ENCODE peak calls at places on chromosomes 5 and 9, in ten cellular contexts. K is tibial nerve, M is transverse colon, G is vagina, L is spleen, O is ovary, N is body of pancreas, J is A549, W is HCT116, S is heart left ventricle. V is an unnamed sample. For H3K4me1, the result is how much of the 10 kb centered on the place peaks cover.

GRCh38 chr5:73592546-73592945 is 27.0 kb downstream of the UTP15 start:
- DNase-seq in K (no peak), M (no peak), G (no peak), L (no peak), O (no peak), N (no peak), J (no peak), W (no peak), S (no peak), V (no peak)

GRCh38 chr5:94113-94892 is 2.3 kb downstream of the PLEKHG4B start:
- DNase-seq in K (no peak), M (no peak), G (peak), L (no peak), O (no peak), N (no peak), J (no peak), W (no peak), S (no peak), V (no peak)

GRCh38 chr5:113061851-113062631 is 85.4 kb downstream of the DCP2 start:
- DNase-seq in K (no peak), M (no peak), G (no peak), L (no peak), O (no peak), N (no peak), J (no peak), W (no peak), S (no peak), V (no peak)

GRCh38 chr9:9387511-9388115 is 1225.2 kb downstream of the PTPRD start:
- DNase-seq in K (no peak), M (no peak), G (no peak), L (no peak), O (no peak), N (no peak), J (no peak), W (no peak), S (no peak), V (no peak)

GRCh38 chr9:110443146-110443877 is 105.6 kb upstream of the TXNDC8 start:
- DNase-seq in K (no peak), M (no peak), G (no peak), L (no peak), O (no peak), N (no peak), J (no peak), W (no peak), S (no peak), V (no peak)

GRCh38 chr5:43152946-43153345 is 32.2 kb downstream of the ZNF131 start:
- DNase-seq in K (no peak), M (no peak), G (no peak), L (no peak), O (no peak), N (no peak), J (no peak), W (no peak), S (no peak), V (no peak)

GRCh38 chr5:2206244-2207108 is 323.8 kb upstream of the IRX4 start:
- DNase-seq in K (no peak), M (no peak), G (peak), L (no peak), O (no peak), N (no peak), J (no peak), W (no peak), S (no peak), V (no peak)

GRCh38 chr9:137057545-137057944 is 3.7 kb upstream of the ENTPD2 start:
- DNase-seq in K (no peak), M (no peak), G (no peak), L (no peak), O (no peak), N (no peak), J (no peak), W (no peak), S (no peak), V (no peak)

GRCh38 chr5:174172104-174172965 is 126.8 kb downstream of the NSG2 start:
- DNase-seq in K (no peak), M (no peak), G (peak), L (no peak), O (no peak), N (no peak), J (no peak), W (no peak), S (no peak), V (no peak)

GRCh38 chr5:161614342-161614741 is 67.8 kb upstream of the GABRB2 start:
- DNase-seq in K (no peak), M (no peak), G (no peak), L (no peak), O (no peak), N (no peak), J (no peak), W (no peak), S (no peak), V (no peak)

GRCh38 chr9:18720691-18721090 is 246.7 kb downstream of the ADAMTSL1 start:
- DNase-seq in K (no peak), M (no peak), G (no peak), L (no peak), O (no peak), N (no peak), J (no peak), W (no peak), S (no peak), V (no peak)

GRCh38 chr9:34253460-34253837 is 74.6 kb downstream of the UBAP1 start:
- DNase-seq in K (no peak), M (no peak), G (no peak), L (no peak), O (peak), N (no peak), J (no peak), W (no peak), S (peak), V (no peak)

GRCh38 chr9:84163227-84163626 is 177.3 kb downstream of the SLC28A3 start:
- DNase-seq in K (no peak), M (no peak), G (no peak), L (no peak), O (no peak), N (no peak), J (no peak), W (no peak), S (no peak), V (no peak)

GRCh38 chr5:108728566-108729305 is 19.0 kb upstream of the FER start:
- DNase-seq in K (no peak), M (no peak), G (no peak), L (no peak), O (no peak), N (no peak), J (no peak), W (no peak), S (no peak), V (no peak)

GRCh38 chr9:122254761-122255160 is 9.9 kb downstream of the RBM18 start:
- DNase-seq in K (no peak), M (no peak), G (no peak), L (no peak), O (no peak), N (no peak), J (no peak), W (no peak), S (no peak), V (no peak)

GRCh38 chr5:32217886-32218396 is 43.8 kb upstream of the GOLPH3 start:
- DNase-seq in K (no peak), M (peak), G (no peak), L (no peak), O (no peak), N (peak), J (no peak), W (no peak), S (peak), V (peak)

GRCh38 chr9:126301985-126302603 is 24.5 kb upstream of the MVB12B start:
- DNase-seq in K (peak), M (peak), G (peak), L (no peak), O (no peak), N (peak), J (peak), W (peak), S (peak), V (peak)

GRCh38 chr5:61637566-61637965 is 305.5 kb downstream of the ZSWIM6 start:
- DNase-seq in K (no peak), M (no peak), G (no peak), L (no peak), O (no peak), N (no peak), J (no peak), W (no peak), S (no peak), V (no peak)

GRCh38 chr5:579211-579610 is 32.9 kb upstream of the CEP72 start:
- DNase-seq in K (no peak), M (no peak), G (no peak), L (no peak), O (no peak), N (no peak), J (no peak), W (no peak), S (no peak), V (no peak)

GRCh38 chr9:127796225-127796813 is 6.4 kb upstream of the FPGS start:
- DNase-seq in K (no peak), M (no peak), G (no peak), L (no peak), O (peak), N (peak), J (no peak), W (no peak), S (peak), V (no peak)

GRCh38 chr5:54671111-54671531 is 153.6 kb downstream of the SNX18 start:
- DNase-seq in K (no peak), M (no peak), G (no peak), L (no peak), O (no peak), N (peak), J (no peak), W (no peak), S (no peak), V (peak)

GRCh38 chr5:181190711-181191525 is 14.1 kb downstream of the TRIM7 start:
- DNase-seq in K (no peak), M (peak), G (no peak), L (peak), O (peak), N (peak), J (no peak), W (no peak), S (peak), V (no peak)

GRCh38 chr9:35958104-35958825 is at the start of gene OR2S2:
- DNase-seq in K (no peak), M (no peak), G (no peak), L (no peak), O (no peak), N (no peak), J (no peak), W (no peak), S (no peak), V (no peak)

GRCh38 chr9:135334953-135335460 is 144.6 kb upstream of the PPP1R26 start:
- DNase-seq in K (no peak), M (no peak), G (no peak), L (no peak), O (no peak), N (no peak), J (no peak), W (no peak), S (no peak), V (no peak)

GRCh38 chr5:112574566-112574965 is 155.5 kb upstream of the EPB41L4A start:
- DNase-seq in K (no peak), M (no peak), G (no peak), L (no peak), O (no peak), N (no peak), J (no peak), W (no peak), S (no peak), V (no peak)

GRCh38 chr5:177301503-177302165 is 1.9 kb downstream of the RAB24 start:
- DNase-seq in K (no peak), M (peak), G (no peak), L (peak), O (no peak), N (peak), J (no peak), W (no peak), S (no peak), V (peak)

GRCh38 chr9:5042661-5043178 is 57.6 kb downstream of the JAK2 start:
- DNase-seq in K (no peak), M (no peak), G (no peak), L (peak), O (peak), N (no peak), J (no peak), W (no peak), S (peak), V (no peak)

GRCh38 chr9:108775901-108776306 is 79.9 kb downstream of the ACTL7B start:
- DNase-seq in K (no peak), M (no peak), G (no peak), L (no peak), O (no peak), N (no peak), J (no peak), W (no peak), S (peak), V (no peak)

GRCh38 chr5:31362931-31363568 is 168.8 kb downstream of the DROSHA start:
- DNase-seq in K (no peak), M (no peak), G (no peak), L (no peak), O (no peak), N (no peak), J (no peak), W (no peak), S (no peak), V (no peak)

GRCh38 chr5:54463696-54464095 is 8.2 kb downstream of the HSPB3 start:
- DNase-seq in K (no peak), M (no peak), G (no peak), L (no peak), O (no peak), N (no peak), J (no peak), W (no peak), S (peak), V (no peak)

GRCh38 chr9:99820330-99821186 is 1.1 kb upstream of the NR4A3 start:
- DNase-seq in K (no peak), M (peak), G (no peak), L (peak), O (peak), N (peak), J (peak), W (no peak), S (peak), V (peak)
- TF ChIP-seq POLR2A in K (peak), M (no peak), G (no peak), L (no peak), O (peak), N (no peak), J (no peak), W (no peak), S (no peak), V (peak)

GRCh38 chr5:80243567-80243966 is 12.3 kb downstream of the SERINC5 start:
- DNase-seq in K (no peak), M (no peak), G (no peak), L (no peak), O (no peak), N (no peak), J (no peak), W (no peak), S (no peak), V (no peak)

GRCh38 chr5:80248378-80248777 is 7.5 kb downstream of the SERINC5 start:
- DNase-seq in K (no peak), M (no peak), G (no peak), L (no peak), O (no peak), N (no peak), J (no peak), W (no peak), S (no peak), V (no peak)

GRCh38 chr5:80245986-80246781 is 9.7 kb downstream of the SERINC5 start:
- DNase-seq in K (no peak), M (no peak), G (no peak), L (no peak), O (no peak), N (no peak), J (no peak), W (no peak), S (no peak), V (no peak)

GRCh38 chr5:80249876-80250275 is 6.0 kb downstream of the SERINC5 start:
- DNase-seq in K (no peak), M (no peak), G (no peak), L (no peak), O (no peak), N (no peak), J (no peak), W (no peak), S (no peak), V (no peak)

DNA sequence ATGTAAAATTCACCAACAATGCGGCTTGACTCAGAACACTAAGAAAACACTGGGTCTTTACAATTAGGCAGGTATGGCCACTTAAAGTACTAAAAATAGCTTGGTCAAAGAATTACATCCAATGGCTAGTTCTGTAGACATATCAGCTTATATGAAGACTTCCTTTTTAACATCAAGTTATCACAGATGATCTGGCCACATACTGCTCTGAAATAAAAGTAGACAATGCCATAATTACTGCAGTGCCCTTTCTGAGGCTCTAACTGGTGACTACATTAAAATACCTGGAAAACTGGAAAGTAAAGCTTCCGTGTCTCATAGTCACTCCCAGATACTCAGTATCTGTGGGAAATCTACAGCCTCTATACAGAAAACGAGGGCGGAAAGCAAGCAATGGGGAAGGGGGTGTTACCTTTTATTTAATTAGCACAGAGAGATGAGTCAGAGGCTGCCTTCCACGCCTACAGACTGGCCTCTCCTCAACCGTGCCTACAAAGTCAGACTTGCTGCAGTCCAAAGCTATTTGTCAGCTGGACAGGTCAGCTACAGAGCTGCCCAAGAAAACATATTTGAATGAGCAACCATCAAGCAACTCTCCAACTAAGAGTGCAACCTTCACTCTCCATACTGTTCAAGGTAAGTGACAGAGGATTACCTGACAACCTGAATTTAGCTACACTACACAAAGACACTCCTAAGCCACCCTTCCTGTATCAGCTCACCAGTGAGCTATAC is 8.7 kb downstream of the SERINC5 start:
- DNase-seq in K (no peak), M (peak), G (no peak), L (no peak), O (no peak), N (peak), J (peak), W (peak), S (peak), V (peak)
- H3K27ac ChIP-seq in K (peak), M (peak), G (peak), L (peak), O (no peak), N (peak), J (peak), W (peak), S (peak), V (peak)

DNA sequence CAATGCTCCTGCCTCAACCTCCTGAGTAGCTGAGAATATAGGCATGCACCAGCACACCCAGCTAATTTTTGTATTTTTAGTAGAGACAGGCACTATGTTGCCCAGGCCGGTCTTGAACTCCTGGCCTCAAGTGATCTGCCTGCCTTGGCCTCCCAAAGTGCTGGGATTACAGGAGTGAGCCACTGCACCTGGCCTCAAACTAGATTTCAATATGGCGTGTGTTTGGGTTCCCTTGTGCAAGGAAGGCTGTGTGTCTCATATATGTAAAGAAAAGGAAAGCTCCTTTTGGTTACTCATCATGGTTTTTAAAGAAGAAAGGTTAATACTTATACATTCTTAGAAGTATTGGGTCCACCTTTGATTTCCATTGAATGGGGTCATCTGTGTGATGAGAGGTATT is 70.7 kb downstream of the ANKRD33B start:
- DNase-seq in K (no peak), M (no peak), G (no peak), L (no peak), O (no peak), N (no peak), J (no peak), W (no peak), S (no peak), V (no peak)
- H3K4me1 ChIP-seq in K (under half), M (under half), G (under half), L (under half), O (under half), N (under half), J (under half), W (under half), S (under half), V (under half)

GRCh38 chr5:95857185-95857945 is 34.8 kb upstream of the GLRX start:
- DNase-seq in K (peak), M (peak), G (no peak), L (no peak), O (peak), N (peak), J (no peak), W (no peak), S (peak), V (no peak)

GRCh38 chr5:95859327-95860060 is 37.0 kb upstream of the GLRX start:
- DNase-seq in K (no peak), M (no peak), G (no peak), L (no peak), O (no peak), N (peak), J (no peak), W (no peak), S (no peak), V (no peak)

GRCh38 chr5:95858023-95858461 is 35.5 kb upstream of the GLRX start:
- DNase-seq in K (peak), M (no peak), G (no peak), L (no peak), O (no peak), N (peak), J (no peak), W (no peak), S (peak), V (no peak)

GRCh38 chr5:95856501-95856981 is 34.0 kb upstream of the GLRX start:
- DNase-seq in K (no peak), M (no peak), G (no peak), L (no peak), O (no peak), N (no peak), J (no peak), W (no peak), S (peak), V (no peak)

GRCh38 chr5:95858661-95859326 is 36.3 kb upstream of the GLRX start:
- DNase-seq in K (peak), M (peak), G (no peak), L (peak), O (peak), N (peak), J (peak), W (peak), S (peak), V (peak)
- TF ChIP-seq POLR2A in K (peak), M (no peak), G (no peak), L (no peak), O (peak), N (peak), J (no peak), W (no peak), S (peak), V (peak)